ENCODE peak calls at places on chromosomes 2 and 18, in seven cellular contexts. N is GM23248, I is PC-3, T is HCT116, G is neural progenitor cell, M is GM23338, O is MM.1S. A is an unnamed sample.

GRCh38 chr2:127226520-127227263 is 6.6 kb upstream of the CYP27C1 start:
- DNase-seq in I (peak), G (no peak), T (peak), M (no peak), O (no peak), N (peak), A (peak)

GRCh38 chr2:17857016-17857415 is 21.5 kb upstream of the KCNS3 start:
- DNase-seq in T (no peak), I (peak), O (no peak), N (peak), M (no peak), G (no peak), A (no peak)

GRCh38 chr2:197324801-197325200 is 14.2 kb upstream of the ANKRD44 start:
- DNase-seq in N (no peak), O (peak), M (no peak), I (no peak), G (no peak), T (no peak), A (no peak)

GRCh38 chr2:217886720-217887309 is 116.0 kb downstream of the TNS1 start:
- DNase-seq in O (peak), M (peak), G (peak), I (peak), N (peak), T (peak), A (peak)

GRCh38 chr2:232641153-232641845 is 7.9 kb downstream of the EFHD1 start:
- DNase-seq in I (no peak), O (peak), N (no peak), M (no peak), G (no peak), T (no peak), A (no peak)

GRCh38 chr2:234483568-234484251 is 13.2 kb downstream of the ARL4C start:
- DNase-seq in I (no peak), G (peak), N (peak), O (peak), M (peak), T (no peak), A (no peak)

GRCh38 chr18:12014091-12014490 is 32.8 kb downstream of the IMPA2 start:
- DNase-seq in G (no peak), O (no peak), I (no peak), T (no peak), M (no peak), N (no peak), A (no peak)

GRCh38 chr2:237059155-237059875 is 26.4 kb upstream of the COPS8 start:
- DNase-seq in I (no peak), N (no peak), G (no peak), M (no peak), O (peak), T (no peak), A (no peak)

GRCh38 chr2:73983322-73984202 is 1.1 kb upstream of the TET3 start:
- DNase-seq in I (peak), G (peak), N (no peak), T (peak), O (no peak), M (peak), A (peak)

GRCh38 chr2:214311931-214312749 is 98.7 kb upstream of the VWC2L start:
- DNase-seq in M (no peak), T (no peak), G (no peak), O (no peak), I (peak), N (peak), A (no peak)

GRCh38 chr2:40251146-40251545 is 200.7 kb downstream of the SLC8A1 start:
- DNase-seq in I (peak), N (no peak), G (peak), T (no peak), O (no peak), M (peak), A (no peak)

GRCh38 chr2:105294844-105295481 is 34.6 kb downstream of the TGFBRAP1 start:
- DNase-seq in M (peak), O (peak), I (peak), G (peak), T (peak), N (peak), A (peak)

GRCh38 chr2:88760819-88761598 is 69.5 kb downstream of the RPIA start:
- DNase-seq in N (no peak), T (no peak), M (no peak), I (no peak), O (peak), G (no peak), A (no peak)

GRCh38 chr2:88764141-88764849 is 72.8 kb downstream of the RPIA start:
- DNase-seq in O (no peak), T (no peak), G (no peak), N (no peak), M (no peak), I (no peak), A (no peak)

GRCh38 chr2:88764850-88765153 is 73.3 kb downstream of the RPIA start:
- DNase-seq in M (peak), I (no peak), N (no peak), O (no peak), T (no peak), G (no peak), A (no peak)

GRCh38 chr2:88765154-88765948 is 73.9 kb downstream of the RPIA start:
- DNase-seq in O (peak), T (no peak), N (peak), G (peak), M (peak), I (no peak), A (no peak)
- TF ChIP-seq EZH2 in O (no peak), T (no peak), N (no peak), G (peak), M (no peak), I (no peak), A (no peak)

DNA sequence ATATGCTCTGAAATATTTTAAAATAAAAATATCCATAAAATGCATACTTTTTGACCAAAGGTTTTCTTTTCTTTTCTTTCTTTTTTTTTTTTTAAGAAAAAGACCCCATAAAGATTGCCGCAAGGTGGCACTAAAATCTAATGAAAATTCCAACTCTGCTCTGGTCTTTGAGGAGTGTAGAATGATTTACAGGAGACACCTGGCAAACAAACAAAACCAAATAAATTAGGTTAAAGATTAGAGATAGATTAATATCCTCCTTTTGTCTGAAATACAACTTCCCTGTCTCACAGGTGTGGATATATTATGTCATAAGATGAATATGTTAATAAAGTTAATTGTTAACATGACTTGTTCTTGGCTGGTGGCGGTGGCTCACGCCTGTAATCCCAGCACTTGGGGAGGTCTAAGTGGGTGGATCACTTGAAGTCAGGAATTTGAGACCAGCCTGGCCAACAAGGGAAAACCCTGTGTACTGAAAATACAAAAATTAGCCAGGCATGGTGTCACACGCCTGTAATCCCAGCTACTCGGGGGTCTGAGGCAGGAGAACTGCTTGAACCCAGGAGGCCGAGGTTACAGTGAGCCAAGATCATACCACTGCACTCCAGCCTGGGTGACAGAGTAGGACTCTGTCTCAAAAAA is 3.5 kb upstream of the RHOB start:
- DNase-seq in T (no peak), M (peak), N (peak), I (peak), O (peak), G (peak), A (peak)
- TF ChIP-seq EZH2phosphoT487 in T (no peak), M (no peak), N (no peak), I (no peak), O (no peak), G (no peak), A (no peak)

GRCh38 chr2:222306393-222307137 is 7.8 kb upstream of the PAX3 start:
- DNase-seq in G (peak), T (no peak), M (peak), N (no peak), O (no peak), I (no peak), A (no peak)
- TF ChIP-seq EZH2 in G (peak), T (no peak), M (peak), N (no peak), O (no peak), I (no peak), A (no peak)

GRCh38 chr2:133346654-133347053 is 221.6 kb downstream of the NCKAP5 start:
- DNase-seq in G (no peak), T (no peak), N (peak), I (peak), O (no peak), M (no peak), A (peak)
- TF ChIP-seq EZH2phosphoT487 in G (no peak), T (no peak), N (no peak), I (no peak), O (no peak), M (no peak), A (no peak)

GRCh38 chr2:20595439-20596192 is 55.3 kb downstream of the HS1BP3 start:
- DNase-seq in M (no peak), G (no peak), O (peak), I (peak), T (no peak), N (no peak), A (no peak)

GRCh38 chr2:20599001-20599600 is 51.8 kb downstream of the HS1BP3 start:
- DNase-seq in I (no peak), O (no peak), G (no peak), M (no peak), T (no peak), N (no peak), A (no peak)

GRCh38 chr2:20596193-20596972 is 54.5 kb downstream of the HS1BP3 start:
- DNase-seq in I (no peak), O (no peak), N (no peak), T (no peak), G (peak), M (no peak), A (no peak)

GRCh38 chr2:20597868-20598183 is 53.1 kb downstream of the HS1BP3 start:
- DNase-seq in G (no peak), O (no peak), M (no peak), I (no peak), N (no peak), T (no peak), A (no peak)

DNA sequence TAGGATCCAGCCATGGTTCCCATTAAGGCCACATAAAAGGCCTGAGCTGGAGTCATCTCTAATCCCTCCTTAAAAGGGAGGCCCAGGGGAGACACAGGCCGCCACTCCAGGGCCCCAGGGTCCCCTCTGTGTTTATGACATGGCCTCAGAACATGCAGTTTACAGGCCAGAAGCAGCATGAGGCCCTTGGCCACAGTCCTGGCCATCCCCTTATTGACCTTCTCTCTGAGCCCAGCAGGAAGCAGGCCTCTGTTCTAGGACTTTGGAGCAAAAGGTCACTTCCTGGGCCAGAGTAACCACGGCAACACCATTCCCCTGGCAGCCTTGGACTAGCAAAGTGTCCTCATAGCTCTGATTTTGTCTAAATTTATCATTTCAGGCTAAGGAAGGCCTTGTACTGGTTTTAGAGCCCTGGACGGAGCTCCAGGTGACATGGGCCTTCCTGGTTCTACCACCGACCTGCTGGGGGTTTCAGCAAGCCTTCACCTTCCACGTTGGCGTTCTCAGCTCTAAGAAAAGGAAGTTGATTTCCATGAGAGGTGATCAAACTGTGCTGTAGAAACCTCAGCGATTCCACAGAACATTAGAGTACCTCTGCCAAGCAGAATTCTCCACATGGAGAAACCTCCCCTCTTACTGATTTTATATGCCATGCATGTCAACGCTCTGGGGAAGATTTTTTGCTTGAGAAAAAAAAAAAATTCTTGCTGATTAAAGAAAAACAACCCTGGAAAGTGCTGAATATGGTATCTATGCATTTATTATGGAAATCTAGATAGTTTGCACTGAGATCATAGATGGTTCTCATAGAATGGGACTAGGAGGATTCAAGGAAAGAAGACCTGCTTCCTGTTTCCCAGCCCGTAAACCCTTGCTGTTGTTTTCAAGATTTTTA is 53.7 kb downstream of the HS1BP3 start:
- DNase-seq in G (no peak), O (no peak), M (no peak), N (no peak), T (no peak), I (no peak), A (peak)
- TF ChIP-seq EZH2 in G (no peak), O (no peak), M (no peak), N (no peak), T (no peak), I (no peak), A (no peak)

DNA sequence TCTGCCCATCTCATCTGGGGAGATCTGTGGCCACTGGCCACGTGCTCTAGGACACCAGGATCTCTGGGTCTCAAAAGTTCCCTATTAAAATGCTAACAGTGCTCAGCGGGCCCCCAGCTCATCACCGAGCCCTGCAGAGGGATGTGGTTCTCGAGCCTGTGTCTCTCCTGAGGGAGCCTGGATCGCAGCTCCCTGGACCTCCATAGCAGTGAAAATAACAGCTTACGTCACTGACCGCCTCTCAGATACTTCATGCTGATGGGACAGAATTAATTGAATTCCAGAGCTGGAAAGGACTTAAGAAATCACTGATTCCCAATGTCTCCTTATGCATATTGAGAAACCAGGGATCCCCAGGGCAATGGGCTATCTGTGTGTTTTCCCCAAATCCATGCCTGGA is 90.0 kb downstream of the GALR1 start:
- DNase-seq in O (no peak), N (no peak), M (no peak), G (no peak), I (no peak), T (no peak), A (no peak)
- TF ChIP-seq EZH2phosphoT487 in O (no peak), N (no peak), M (no peak), G (no peak), I (no peak), T (no peak), A (no peak)

DNA sequence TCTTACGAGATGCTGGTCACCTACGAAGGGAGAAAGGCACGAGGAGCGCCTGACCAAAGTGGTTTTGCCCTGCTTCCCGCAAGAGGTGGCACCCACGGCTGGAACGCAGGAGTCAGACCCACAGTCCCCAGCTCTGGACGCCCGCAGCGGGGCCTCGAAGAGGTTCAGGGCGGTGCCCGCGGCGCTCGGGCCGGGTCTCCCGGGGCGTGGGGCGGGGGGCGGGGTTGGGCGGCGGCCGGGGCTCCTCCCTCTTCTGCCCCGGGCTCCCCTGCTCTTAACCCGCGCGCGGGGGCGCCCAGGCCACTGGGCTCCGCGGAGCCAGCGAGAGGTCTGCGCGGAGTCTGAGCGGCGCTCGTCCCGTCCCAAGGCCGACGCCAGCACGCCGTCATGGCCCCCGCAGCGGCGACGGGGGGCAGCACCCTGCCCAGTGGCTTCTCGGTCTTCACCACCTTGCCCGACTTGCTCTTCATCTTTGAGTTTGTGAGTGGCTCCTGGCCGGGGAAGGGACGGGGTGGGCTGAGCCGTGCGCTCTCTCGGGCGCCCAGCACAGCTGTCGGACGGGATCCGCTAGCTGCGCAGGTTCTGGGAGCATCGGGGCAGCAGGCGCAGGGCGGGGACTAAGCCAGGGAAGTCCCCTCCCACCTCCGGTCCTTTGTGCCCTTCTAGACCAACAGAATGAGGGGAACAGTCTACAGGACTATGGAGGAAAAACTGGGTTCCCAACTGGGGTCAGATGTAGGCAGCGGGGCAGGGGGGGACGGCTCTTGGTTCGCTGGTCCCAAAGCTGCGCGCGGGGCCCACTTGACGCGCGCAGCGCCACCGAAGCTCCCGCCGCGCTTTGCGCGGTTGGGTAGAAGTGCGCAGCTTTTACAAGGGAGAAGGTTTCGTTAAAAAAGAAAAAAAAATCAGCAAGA is at the start of gene MAL:
- DNase-seq in O (no peak), M (peak), N (no peak), G (peak), T (no peak), I (no peak), A (no peak)
- TF ChIP-seq EZH2 in O (no peak), M (peak), N (no peak), G (no peak), T (no peak), I (no peak), A (peak)

GRCh38 chr2:100662866-100663265 is 100.1 kb downstream of the PDCL3 start:
- DNase-seq in O (no peak), I (no peak), T (no peak), N (no peak), G (no peak), M (no peak), A (no peak)
- TF ChIP-seq EZH2phosphoT487 in O (no peak), I (no peak), T (no peak), N (no peak), G (no peak), M (no peak), A (no peak)

A was measured in hepatocyte.